ENCODE peak calls at places on chromosomes 2 and 18, in ten cellular contexts. E is right lobe of liver, R is sigmoid colon, H is body of pancreas, Q is heart left ventricle, V is Peyer's patch, D is A549, B is breast epithelium, M is stomach, L is IMR-90. W is an unnamed sample.

GRCh38 chr2:138294451-138294850 is 207.1 kb upstream of the SPOPL start:
- DNase-seq in E (no peak), R (no peak), H (no peak), Q (no peak), V (no peak), D (no peak), B (no peak), M (no peak), L (no peak), W (no peak)

GRCh38 chr18:37570336-37570930 is 4.8 kb upstream of the CELF4 start:
- DNase-seq in E (no peak), R (no peak), H (no peak), Q (no peak), V (no peak), D (no peak), B (no peak), M (no peak), L (no peak), W (no peak)

GRCh38 chr18:55079481-55080350 is 120.5 kb upstream of the CCDC68 start:
- DNase-seq in E (no peak), R (no peak), H (no peak), Q (no peak), V (no peak), D (no peak), B (no peak), M (no peak), L (no peak), W (no peak)

GRCh38 chr2:133197156-133197555 is 371.1 kb downstream of the NCKAP5 start:
- DNase-seq in E (no peak), R (no peak), H (no peak), Q (no peak), V (no peak), D (no peak), B (no peak), M (no peak), L (no peak), W (no peak)

GRCh38 chr2:222311321-222311977 is 12.7 kb upstream of the PAX3 start:
- DNase-seq in E (no peak), R (no peak), H (peak), Q (no peak), V (no peak), D (no peak), B (no peak), M (no peak), L (no peak), W (no peak)

GRCh38 chr2:9398881-9399805 is 24.2 kb downstream of the ITGB1BP1 start:
- DNase-seq in E (no peak), R (peak), H (no peak), Q (peak), V (no peak), D (no peak), B (no peak), M (no peak), L (no peak), W (peak)

GRCh38 chr2:28134262-28134812 is 243.8 kb downstream of the BABAM2 start:
- DNase-seq in E (peak), R (peak), H (peak), Q (peak), V (peak), D (no peak), B (peak), M (peak), L (no peak), W (peak)

GRCh38 chr2:66532972-66533868 is 98.3 kb downstream of the MEIS1 start:
- DNase-seq in E (no peak), R (no peak), H (no peak), Q (no peak), V (no peak), D (no peak), B (no peak), M (no peak), L (no peak), W (no peak)

GRCh38 chr2:119255760-119256573 is 32.3 kb downstream of the STEAP3 start:
- DNase-seq in E (no peak), R (no peak), H (no peak), Q (no peak), V (no peak), D (peak), B (no peak), M (no peak), L (peak), W (peak)

GRCh38 chr2:221283896-221284295 is 288.2 kb downstream of the EPHA4 start:
- DNase-seq in E (no peak), R (no peak), H (no peak), Q (no peak), V (no peak), D (no peak), B (no peak), M (no peak), L (peak), W (no peak)

GRCh38 chr2:192230864-192231453 is 36.2 kb upstream of the TMEFF2 start:
- DNase-seq in E (no peak), R (no peak), H (no peak), Q (no peak), V (no peak), D (no peak), B (no peak), M (no peak), L (no peak), W (peak)

GRCh38 chr2:65634304-65634703 is 201.9 kb upstream of the SPRED2 start:
- DNase-seq in E (no peak), R (no peak), H (no peak), Q (no peak), V (no peak), D (no peak), B (no peak), M (no peak), L (no peak), W (no peak)

GRCh38 chr2:71930073-71930681 is 217.5 kb downstream of the CYP26B1 start:
- DNase-seq in E (peak), R (no peak), H (no peak), Q (peak), V (peak), D (no peak), B (no peak), M (no peak), L (no peak), W (no peak)

GRCh38 chr2:116669782-116670181 is 1144.7 kb upstream of the DDX18 start:
- DNase-seq in E (no peak), R (no peak), H (no peak), Q (no peak), V (no peak), D (no peak), B (no peak), M (no peak), L (no peak), W (no peak)

GRCh38 chr2:9288233-9288632 is 81.6 kb downstream of the ASAP2 start:
- DNase-seq in E (no peak), R (no peak), H (no peak), Q (no peak), V (no peak), D (peak), B (no peak), M (no peak), L (peak), W (no peak)

DNA sequence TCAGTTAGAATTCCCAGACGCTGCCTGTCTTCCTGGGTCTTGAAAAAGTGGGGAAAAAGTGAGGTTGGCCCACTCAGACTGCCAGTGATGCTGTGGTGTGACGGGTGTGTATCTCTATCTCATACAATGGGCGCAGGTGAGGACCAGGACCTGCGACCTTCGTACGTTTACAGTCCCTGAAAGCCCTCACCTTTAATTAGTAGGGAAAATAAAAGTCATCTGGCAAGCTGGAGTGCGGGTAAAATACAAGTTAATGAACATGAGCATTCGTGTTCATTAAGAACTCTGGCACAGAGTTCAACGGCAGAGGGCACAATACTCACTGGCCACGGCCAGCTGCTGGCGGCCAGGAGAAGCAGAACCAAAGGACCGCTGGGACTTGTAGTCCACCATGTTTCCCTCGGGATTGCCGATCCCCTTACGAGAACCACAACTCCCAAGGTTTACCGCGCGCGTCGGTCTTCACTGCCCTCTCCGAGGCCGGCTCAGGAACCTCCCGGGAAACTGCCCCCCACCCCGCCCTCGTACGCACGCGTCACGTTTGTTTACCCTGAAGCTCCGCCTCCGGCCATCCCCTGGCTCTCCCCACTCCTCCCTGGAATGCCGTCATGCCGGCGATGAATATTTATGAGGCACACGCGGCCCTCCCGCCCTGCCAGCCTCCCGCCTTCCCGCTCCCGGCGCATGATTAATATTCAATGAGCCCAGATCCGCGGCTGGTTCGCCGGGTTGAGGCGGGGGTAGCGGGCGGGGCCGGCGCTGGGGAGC is 486 bp upstream of the PHLPP1 start:
- DNase-seq in E (peak), R (peak), H (peak), Q (peak), V (peak), D (peak), B (peak), M (peak), L (peak), W (peak)
- TF ChIP-seq POLR2A in E (no peak), R (no peak), H (no peak), Q (no peak), V (no peak), D (no peak), B (no peak), M (no peak), L (no peak), W (no peak)

DNA sequence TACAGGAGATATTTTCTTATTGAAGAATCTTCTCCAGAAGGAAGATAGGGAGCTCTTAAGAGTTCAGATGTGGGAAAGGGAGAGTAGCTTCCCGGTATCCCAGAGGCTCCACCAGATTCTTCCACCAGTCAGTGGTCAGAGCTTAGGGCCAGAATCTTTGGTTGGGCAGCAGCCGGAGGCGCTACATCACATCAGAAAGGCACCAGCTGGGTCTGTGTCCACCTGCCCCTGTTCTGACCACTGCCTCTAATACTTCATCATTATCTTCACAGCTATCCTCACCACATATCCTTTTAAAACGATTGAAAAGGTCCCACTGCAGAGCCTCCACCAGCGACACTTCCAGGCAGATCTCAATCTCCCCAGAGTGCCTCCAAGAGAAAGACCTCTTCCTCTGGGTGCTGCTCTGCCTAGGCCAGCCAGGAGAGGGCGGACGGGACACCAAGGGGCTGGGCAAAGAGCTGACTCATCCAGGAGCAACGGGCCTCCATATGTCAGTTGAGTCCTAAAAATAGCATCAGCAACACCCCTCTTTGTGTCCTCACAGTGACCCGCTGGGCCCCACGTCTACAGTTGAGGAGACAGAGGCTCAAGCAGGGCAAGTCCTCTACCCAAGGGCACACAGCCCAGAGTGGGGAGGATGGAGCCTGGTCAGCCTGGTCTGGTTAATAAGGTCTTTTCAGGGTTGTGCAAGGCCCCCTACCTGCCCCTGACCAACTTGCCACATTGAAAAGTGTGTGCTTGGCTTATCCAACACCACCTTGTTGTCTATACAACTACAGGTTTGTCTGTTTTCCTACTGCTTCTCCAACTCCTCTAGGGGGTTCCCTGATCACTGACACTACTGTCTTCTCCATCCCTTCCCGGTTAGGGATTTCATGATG is 81.2 kb downstream of the ADD2 start:
- DNase-seq in E (peak), R (peak), H (no peak), Q (peak), V (no peak), D (peak), B (no peak), M (no peak), L (peak), W (no peak)
- TF ChIP-seq CTCF in E (no peak), R (no peak), H (no peak), Q (peak), V (no peak), D (peak), B (no peak), M (no peak), L (peak), W (no peak)

GRCh38 chr2:110682872-110683271 is 5.0 kb upstream of the BUB1 start:
- DNase-seq in E (no peak), R (no peak), H (no peak), Q (no peak), V (no peak), D (no peak), B (no peak), M (no peak), L (no peak), W (no peak)

GRCh38 chr2:110691612-110692258 is 13.9 kb upstream of the BUB1 start:
- DNase-seq in E (no peak), R (no peak), H (no peak), Q (no peak), V (no peak), D (no peak), B (no peak), M (no peak), L (no peak), W (no peak)

GRCh38 chr2:110690345-110690965 is 12.6 kb upstream of the BUB1 start:
- DNase-seq in E (no peak), R (no peak), H (no peak), Q (no peak), V (no peak), D (no peak), B (no peak), M (no peak), L (no peak), W (no peak)

DNA sequence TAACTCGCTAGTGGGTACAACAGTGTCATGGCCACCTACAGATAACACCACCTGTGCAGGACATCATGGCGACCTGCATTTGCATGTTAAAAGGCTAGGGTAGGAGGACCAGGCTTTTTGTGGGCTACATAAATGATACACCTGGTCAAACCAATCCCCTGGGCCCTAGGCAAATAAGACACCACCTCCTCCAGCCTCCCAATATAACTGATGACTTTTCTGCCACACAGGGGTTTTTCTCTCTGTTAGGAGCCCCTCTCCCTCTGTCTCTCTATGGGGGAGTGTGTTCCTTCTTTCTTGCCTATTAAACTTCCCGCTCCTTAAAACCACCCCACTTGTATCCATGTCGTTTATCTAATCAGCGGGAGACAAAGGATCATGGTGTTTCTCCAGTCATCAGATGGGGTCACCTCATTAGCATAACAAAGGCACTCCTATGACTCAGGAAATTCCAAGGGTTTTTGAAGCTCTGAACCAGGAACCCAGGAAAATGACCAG is 10.8 kb upstream of the BUB1 start:
- DNase-seq in E (no peak), R (no peak), H (no peak), Q (no peak), V (no peak), D (no peak), B (no peak), M (no peak), L (no peak), W (no peak)
- TF ChIP-seq POLR2A in E (no peak), R (no peak), H (no peak), Q (no peak), V (no peak), D (no peak), B (no peak), M (no peak), L (no peak), W (no peak)

DNA sequence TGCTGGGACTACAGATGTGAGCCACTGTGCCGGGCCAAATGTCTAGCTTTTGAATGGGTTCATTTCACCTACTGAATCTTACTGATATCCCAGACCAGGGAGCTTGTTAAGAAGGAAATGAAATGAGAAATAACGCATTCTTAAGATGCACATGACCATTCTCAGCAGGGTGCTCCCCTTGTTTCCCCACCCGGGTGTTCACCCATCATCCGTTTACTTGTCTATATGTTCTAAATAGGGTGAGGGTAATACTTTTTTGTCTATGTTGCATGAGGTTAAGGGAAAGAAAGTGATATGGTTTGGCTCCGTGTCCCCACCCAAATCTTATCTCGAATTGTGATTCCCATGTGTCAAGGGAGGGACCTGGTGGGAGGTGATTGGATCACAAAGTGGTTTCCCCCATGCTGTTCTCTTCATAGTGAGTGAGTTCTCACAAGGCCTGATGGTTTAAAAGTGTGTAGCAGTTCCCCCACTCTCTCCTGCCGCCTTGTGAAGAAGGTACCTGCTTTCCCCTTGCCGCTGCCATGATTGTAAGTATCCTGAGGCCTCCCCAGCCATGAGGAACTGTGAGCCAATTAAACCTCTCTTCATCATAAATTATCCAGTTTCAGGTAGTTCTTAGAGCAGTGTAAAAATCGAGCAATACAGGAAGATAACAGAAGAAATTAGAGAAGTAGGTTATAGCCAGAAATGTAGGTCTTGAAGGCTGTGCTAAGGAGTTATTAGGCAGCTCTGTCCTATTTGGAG is 129.1 kb downstream of the DDX1 start:
- DNase-seq in E (peak), R (no peak), H (no peak), Q (no peak), V (no peak), D (no peak), B (no peak), M (no peak), L (no peak), W (no peak)
- TF ChIP-seq CTCF in E (no peak), R (no peak), H (no peak), Q (no peak), V (no peak), D (no peak), B (no peak), M (no peak), L (no peak), W (no peak)

GRCh38 chr2:102063948-102064678 is 72.4 kb downstream of the IL1R2 start:
- DNase-seq in E (peak), R (peak), H (peak), Q (peak), V (peak), D (peak), B (peak), M (peak), L (peak), W (peak)
- TF ChIP-seq POLR2A in E (no peak), R (no peak), H (no peak), Q (no peak), V (no peak), D (no peak), B (no peak), M (no peak), L (peak), W (no peak)

GRCh38 chr2:231418820-231419640 is 23.5 kb downstream of the B3GNT7 start:
- DNase-seq in E (no peak), R (no peak), H (no peak), Q (no peak), V (no peak), D (no peak), B (no peak), M (no peak), L (no peak), W (no peak)
- TF ChIP-seq CTCF in E (no peak), R (no peak), H (no peak), Q (no peak), V (no peak), D (no peak), B (no peak), M (no peak), L (no peak), W (no peak)

DNA sequence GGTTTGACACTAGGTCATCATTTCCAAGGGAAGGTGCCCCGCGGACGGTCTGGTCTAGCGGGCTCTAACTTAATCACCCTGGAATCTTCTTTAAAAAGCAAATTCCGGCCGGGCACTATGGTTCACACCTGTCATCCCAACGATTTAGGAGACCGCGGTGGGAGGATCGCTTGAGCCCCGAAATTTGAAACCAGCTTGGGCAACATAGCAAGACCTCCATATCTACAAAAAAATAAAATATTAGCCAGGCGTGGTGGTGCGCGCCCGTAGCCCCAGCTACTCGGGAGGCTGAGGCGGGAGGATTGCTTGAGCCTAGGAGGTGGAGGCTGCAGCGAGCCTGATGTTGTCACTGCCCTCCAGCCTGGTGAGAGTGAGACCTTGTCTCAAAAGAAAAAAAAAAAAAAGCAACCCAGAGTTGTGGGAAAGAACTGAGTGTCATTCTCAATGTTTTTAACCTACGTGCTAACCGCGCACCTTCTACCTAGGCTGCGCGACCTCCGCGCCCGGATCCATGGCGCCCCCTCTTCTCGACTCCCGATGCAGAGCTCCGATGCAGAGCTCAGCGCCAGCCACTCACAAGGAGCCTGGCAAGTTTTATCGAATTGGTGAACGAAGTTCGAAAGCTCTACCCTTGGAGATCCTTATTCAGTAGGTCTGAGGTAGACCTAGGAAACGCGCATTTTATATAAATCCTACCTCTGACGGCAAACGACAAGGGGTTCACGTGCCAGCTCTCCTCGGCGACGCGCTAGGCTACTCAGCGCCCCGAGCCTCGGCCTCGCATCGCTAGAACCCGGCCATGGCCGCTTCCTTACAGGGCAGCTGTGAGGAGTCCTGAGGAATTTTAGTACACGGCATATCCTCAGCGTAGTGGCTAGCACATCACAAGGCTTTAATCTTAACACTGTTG is 877 bp upstream of the TWSG1 start:
- DNase-seq in E (peak), R (peak), H (peak), Q (peak), V (peak), D (peak), B (no peak), M (no peak), L (no peak), W (no peak)
- TF ChIP-seq POLR2A in E (no peak), R (no peak), H (no peak), Q (no peak), V (no peak), D (no peak), B (no peak), M (no peak), L (no peak), W (no peak)